ENCODE peak calls at places on chromosome 2, in four cellular contexts. One of them, this sample, is unnamed. For H3K4me1, the result is how much of the 10 kb centered on the place peaks cover.

GRCh38 chr2:181846359-181846758 is 45.2 kb upstream of the ITPRID2 start:
- DNase-seq in psoas muscle: no peak
- DNase-seq in suprapubic skin: no peak
- DNase-seq in thoracic aorta: no peak
- DNase-seq in this sample: no peak

GRCh38 chr2:192190474-192190873 is 4.3 kb downstream of the TMEFF2 start:
- DNase-seq in psoas muscle: no peak
- DNase-seq in suprapubic skin: no peak
- DNase-seq in thoracic aorta: no peak
- DNase-seq in this sample: no peak

GRCh38 chr2:11631462-11631861 is 38.5 kb downstream of the NTSR2 start:
- DNase-seq in psoas muscle: no peak
- DNase-seq in suprapubic skin: no peak
- DNase-seq in thoracic aorta: no peak
- DNase-seq in this sample: peak

GRCh38 chr2:180101846-180102245 is 94.7 kb upstream of the CWC22 start:
- DNase-seq in psoas muscle: no peak
- DNase-seq in suprapubic skin: no peak
- DNase-seq in thoracic aorta: no peak
- DNase-seq in this sample: no peak

GRCh38 chr2:54767921-54768320 is 44.5 kb downstream of the EML6 start:
- DNase-seq in psoas muscle: no peak
- DNase-seq in suprapubic skin: no peak
- DNase-seq in thoracic aorta: no peak
- DNase-seq in this sample: no peak

GRCh38 chr2:215712850-215713230 is 277.0 kb upstream of the FN1 start:
- DNase-seq in psoas muscle: no peak
- DNase-seq in suprapubic skin: no peak
- DNase-seq in thoracic aorta: no peak
- DNase-seq in this sample: no peak

GRCh38 chr2:11676640-11677039 is 6.6 kb upstream of the NTSR2 start:
- DNase-seq in psoas muscle: no peak
- DNase-seq in suprapubic skin: no peak
- DNase-seq in thoracic aorta: no peak
- DNase-seq in this sample: no peak

GRCh38 chr2:172342056-172342455 is 85.3 kb upstream of the ITGA6 start:
- DNase-seq in psoas muscle: no peak
- DNase-seq in suprapubic skin: no peak
- DNase-seq in thoracic aorta: no peak
- DNase-seq in this sample: no peak

DNA sequence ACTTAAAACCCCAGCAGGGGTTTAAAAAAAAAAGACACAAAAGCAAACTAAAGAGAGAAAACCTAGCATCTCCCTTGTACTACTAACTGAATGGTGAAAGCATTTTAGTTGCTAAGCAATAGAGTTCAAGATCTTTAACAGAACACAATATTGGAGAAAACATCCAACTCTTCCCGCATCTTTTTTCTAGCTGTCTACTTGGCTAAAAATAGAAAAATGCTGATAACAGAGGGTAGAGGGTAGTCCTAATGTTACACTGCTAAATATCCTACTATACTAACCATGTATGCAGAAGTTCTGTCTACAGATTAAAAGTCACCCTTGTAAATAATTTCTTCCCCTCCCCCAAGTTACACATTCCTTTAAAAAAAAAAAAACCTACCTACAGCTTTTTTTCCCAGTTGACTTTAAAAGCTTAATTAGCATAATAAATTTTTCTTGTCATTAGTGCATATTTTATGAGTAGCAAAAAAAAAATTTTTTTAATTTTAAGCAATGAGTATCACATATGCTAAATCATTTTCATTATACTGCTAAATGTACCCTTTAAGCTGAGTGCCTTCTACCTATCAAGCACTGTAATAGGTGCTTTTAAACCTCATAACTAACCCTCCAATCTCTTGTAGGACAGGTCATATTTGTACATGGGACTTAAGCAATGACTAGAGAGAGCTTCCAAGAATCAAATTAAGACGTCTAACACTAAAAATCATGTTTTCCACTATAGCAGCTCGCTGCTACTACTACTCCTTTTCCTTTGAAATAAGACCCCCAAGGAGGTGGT is 7.6 kb downstream of the XPO1 start:
- DNase-seq in psoas muscle: no peak
- DNase-seq in suprapubic skin: no peak
- DNase-seq in thoracic aorta: no peak
- DNase-seq in this sample: no peak
- H3K4me1 ChIP-seq in psoas muscle: half or more
- H3K4me1 ChIP-seq in suprapubic skin: under half
- H3K4me1 ChIP-seq in thoracic aorta: half or more
- H3K4me1 ChIP-seq in this sample: under half

DNA sequence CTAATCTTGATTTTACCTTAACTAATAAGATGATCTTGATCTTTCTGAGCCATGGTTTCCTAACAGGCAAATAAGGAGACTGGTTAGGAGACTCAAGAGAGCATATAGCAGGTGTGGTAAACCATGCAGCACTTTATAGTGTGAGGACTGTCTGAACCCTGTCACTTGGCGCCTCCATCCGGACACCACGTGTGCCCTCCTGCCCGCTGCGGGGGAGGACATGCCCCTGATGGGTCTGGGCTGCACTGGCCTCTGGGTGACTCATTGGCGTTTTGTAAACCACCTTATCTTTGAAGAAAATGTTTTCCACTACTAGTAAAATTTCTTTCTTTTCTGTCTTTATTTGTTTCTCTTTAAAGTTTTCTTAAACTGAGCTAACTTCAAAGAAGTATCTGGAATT is 131.1 kb downstream of the FMNL2 start:
- DNase-seq in psoas muscle: no peak
- DNase-seq in suprapubic skin: no peak
- DNase-seq in thoracic aorta: no peak
- DNase-seq in this sample: peak
- H3K4me1 ChIP-seq in psoas muscle: half or more
- H3K4me1 ChIP-seq in suprapubic skin: under half
- H3K4me1 ChIP-seq in thoracic aorta: half or more
- H3K4me1 ChIP-seq in this sample: half or more

GRCh38 chr2:33782395-33783239 is 183.5 kb upstream of the FAM98A start:
- DNase-seq in psoas muscle: no peak
- DNase-seq in suprapubic skin: no peak
- DNase-seq in thoracic aorta: no peak
- DNase-seq in this sample: no peak

GRCh38 chr2:33784488-33784887 is 185.4 kb upstream of the FAM98A start:
- DNase-seq in psoas muscle: no peak
- DNase-seq in suprapubic skin: no peak
- DNase-seq in thoracic aorta: no peak
- DNase-seq in this sample: no peak

GRCh38 chr2:33786881-33787280 is 187.8 kb upstream of the FAM98A start:
- DNase-seq in psoas muscle: no peak
- DNase-seq in suprapubic skin: no peak
- DNase-seq in thoracic aorta: no peak
- DNase-seq in this sample: no peak

GRCh38 chr2:33788044-33788443 is 188.9 kb upstream of the FAM98A start:
- DNase-seq in psoas muscle: no peak
- DNase-seq in suprapubic skin: no peak
- DNase-seq in thoracic aorta: no peak
- DNase-seq in this sample: no peak

DNA sequence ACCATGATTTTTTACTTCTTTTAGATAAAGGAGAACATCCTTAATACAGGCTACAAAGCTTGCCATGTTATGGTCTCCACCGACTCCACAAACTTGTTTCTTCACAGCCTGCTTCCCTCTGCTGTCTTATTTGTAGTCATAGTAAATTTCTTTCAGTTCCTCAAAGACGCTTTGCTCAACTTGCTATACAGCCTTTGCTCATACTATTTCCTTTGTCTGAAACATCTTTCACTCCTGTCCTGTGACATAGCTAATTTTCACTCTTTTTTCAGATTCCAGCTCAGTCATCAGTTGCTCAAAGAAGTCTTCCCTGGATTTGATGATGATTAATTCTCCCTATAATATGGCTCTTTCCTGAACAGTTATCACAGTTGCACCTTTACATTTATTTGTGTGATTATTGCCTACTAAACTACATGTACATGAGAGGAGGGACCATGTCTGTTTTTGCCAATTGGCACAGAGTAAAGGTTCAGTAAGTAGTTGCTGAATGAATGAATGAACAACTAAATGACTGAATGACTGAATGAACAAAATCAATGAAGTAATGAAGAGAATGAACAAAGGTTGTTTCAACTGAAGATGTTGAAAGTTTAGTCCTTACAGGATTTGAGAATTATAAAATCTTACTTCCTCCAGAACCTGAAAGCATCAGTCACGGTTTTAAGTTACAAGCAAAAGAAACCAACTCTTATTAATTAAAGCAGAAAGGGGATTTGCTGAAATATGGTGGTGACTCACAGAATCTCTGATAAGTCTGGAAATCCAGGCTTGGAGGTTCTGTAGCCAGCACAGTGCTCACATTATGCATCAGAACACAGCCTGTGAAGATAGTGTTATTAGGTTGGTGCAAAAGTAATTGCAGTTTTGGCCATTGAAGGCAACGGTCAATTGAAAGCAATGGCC is 186.4 kb upstream of the FAM98A start:
- DNase-seq in psoas muscle: no peak
- DNase-seq in suprapubic skin: no peak
- DNase-seq in thoracic aorta: no peak
- DNase-seq in this sample: no peak
- H3K4me1 ChIP-seq in psoas muscle: under half
- H3K4me1 ChIP-seq in suprapubic skin: under half
- H3K4me1 ChIP-seq in thoracic aorta: under half
- H3K4me1 ChIP-seq in this sample: under half

GRCh38 chr2:48344441-48344756 is 185.6 kb upstream of the STON1 start:
- DNase-seq in psoas muscle: no peak
- DNase-seq in suprapubic skin: no peak
- DNase-seq in thoracic aorta: no peak
- DNase-seq in this sample: no peak

GRCh38 chr2:48339451-48339850 is 190.5 kb upstream of the STON1 start:
- DNase-seq in psoas muscle: no peak
- DNase-seq in suprapubic skin: no peak
- DNase-seq in thoracic aorta: no peak
- DNase-seq in this sample: no peak

GRCh38 chr2:48343154-48343553 is 186.8 kb upstream of the STON1 start:
- DNase-seq in psoas muscle: no peak
- DNase-seq in suprapubic skin: no peak
- DNase-seq in thoracic aorta: no peak
- DNase-seq in this sample: no peak

GRCh38 chr2:48343571-48344440 is 186.1 kb upstream of the STON1 start:
- DNase-seq in psoas muscle: no peak
- DNase-seq in suprapubic skin: no peak
- DNase-seq in thoracic aorta: no peak
- DNase-seq in this sample: no peak

GRCh38 chr2:48341556-48342133 is 188.3 kb upstream of the STON1 start:
- DNase-seq in psoas muscle: no peak
- DNase-seq in suprapubic skin: no peak
- DNase-seq in thoracic aorta: no peak
- DNase-seq in this sample: no peak
- H3K4me1 ChIP-seq in psoas muscle: under half
- H3K4me1 ChIP-seq in suprapubic skin: under half
- H3K4me1 ChIP-seq in thoracic aorta: under half
- H3K4me1 ChIP-seq in this sample: under half

GRCh38 chr2:60498176-60499081 is 55.0 kb downstream of the BCL11A start:
- DNase-seq in psoas muscle: no peak
- DNase-seq in suprapubic skin: no peak
- DNase-seq in thoracic aorta: no peak
- DNase-seq in this sample: no peak

GRCh38 chr2:60502123-60502522 is 51.3 kb downstream of the BCL11A start:
- DNase-seq in psoas muscle: no peak
- DNase-seq in suprapubic skin: no peak
- DNase-seq in thoracic aorta: no peak
- DNase-seq in this sample: no peak

GRCh38 chr2:60499082-60499429 is 54.4 kb downstream of the BCL11A start:
- DNase-seq in psoas muscle: no peak
- DNase-seq in suprapubic skin: no peak
- DNase-seq in thoracic aorta: no peak
- DNase-seq in this sample: no peak

GRCh38 chr2:60499651-60500300 is 53.7 kb downstream of the BCL11A start:
- DNase-seq in psoas muscle: no peak
- DNase-seq in suprapubic skin: no peak
- DNase-seq in thoracic aorta: no peak
- DNase-seq in this sample: no peak

DNA sequence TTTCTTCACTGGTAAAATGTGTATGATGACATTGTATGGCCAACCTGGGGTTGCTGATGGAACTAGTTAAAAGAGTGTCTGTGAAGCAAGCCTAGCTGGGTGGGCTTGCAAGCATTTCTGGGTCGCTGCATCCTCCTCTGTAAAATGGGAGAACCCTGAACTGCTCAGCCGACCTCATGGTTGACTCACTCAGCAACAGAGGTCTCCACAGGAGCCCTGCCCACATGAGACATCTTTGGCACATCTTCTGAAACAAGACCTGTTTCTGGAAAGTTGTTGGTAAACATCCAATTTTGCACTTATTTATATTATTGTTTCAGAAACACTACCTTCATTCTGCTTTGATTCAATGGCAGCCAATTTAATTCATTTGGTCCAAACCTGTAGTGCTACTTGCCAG is 52.6 kb downstream of the BCL11A start:
- DNase-seq in psoas muscle: no peak
- DNase-seq in suprapubic skin: no peak
- DNase-seq in thoracic aorta: no peak
- DNase-seq in this sample: no peak
- H3K4me1 ChIP-seq in psoas muscle: under half
- H3K4me1 ChIP-seq in suprapubic skin: under half
- H3K4me1 ChIP-seq in thoracic aorta: under half
- H3K4me1 ChIP-seq in this sample: under half

DNA sequence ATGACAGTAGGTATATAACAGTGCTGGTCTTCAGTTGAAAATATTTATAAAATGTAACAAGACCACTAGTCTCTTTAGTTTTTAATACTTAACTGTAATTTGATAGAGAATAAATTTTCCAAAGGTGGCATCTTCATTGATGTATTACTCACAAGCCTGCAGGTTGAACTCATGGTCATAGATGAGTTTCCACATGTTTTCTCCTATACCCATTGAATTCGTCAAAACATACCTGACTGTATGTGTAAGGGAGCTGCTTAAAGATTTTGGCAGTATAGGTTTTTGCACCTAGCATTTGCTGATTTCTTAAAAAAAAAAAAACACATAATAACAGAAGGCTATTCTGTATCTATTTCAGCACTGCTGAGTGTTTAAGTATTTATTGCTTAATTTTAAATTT is 112.9 kb downstream of the FMNL2 start:
- DNase-seq in psoas muscle: no peak
- DNase-seq in suprapubic skin: no peak
- DNase-seq in thoracic aorta: no peak
- DNase-seq in this sample: no peak
- H3K4me1 ChIP-seq in psoas muscle: half or more
- H3K4me1 ChIP-seq in suprapubic skin: under half
- H3K4me1 ChIP-seq in thoracic aorta: half or more
- H3K4me1 ChIP-seq in this sample: under half

DNA sequence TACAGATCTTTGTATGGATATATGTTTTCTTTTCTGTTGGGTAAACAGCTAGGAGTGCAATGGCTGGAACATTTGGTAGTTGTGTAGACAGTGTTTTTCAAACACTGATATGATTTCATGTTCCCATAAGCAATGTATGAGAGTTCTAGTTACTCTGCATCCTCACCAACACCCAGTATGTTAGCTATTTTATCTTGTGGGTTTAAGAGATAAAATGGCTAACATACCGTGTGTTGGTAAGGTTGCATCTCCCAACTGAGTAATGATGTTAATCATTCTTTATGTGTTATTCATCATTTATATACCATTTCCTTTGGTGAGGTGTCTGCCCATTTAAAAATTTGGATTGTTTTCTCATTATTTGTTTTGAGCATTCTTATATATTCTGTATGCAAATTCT is 65.7 kb downstream of the LYPD6B start:
- DNase-seq in psoas muscle: no peak
- DNase-seq in suprapubic skin: no peak
- DNase-seq in thoracic aorta: no peak
- DNase-seq in this sample: no peak
- H3K4me1 ChIP-seq in psoas muscle: under half
- H3K4me1 ChIP-seq in suprapubic skin: under half
- H3K4me1 ChIP-seq in thoracic aorta: under half
- H3K4me1 ChIP-seq in this sample: under half